ENCODE peak calls at places on chromosomes 11 and 22, in ten cellular contexts. N, U, Q, S, E, I, P, L, A and R are unnamed samples.

GRCh38 chr11:106399075-106399500 is 321.6 kb downstream of the AASDHPPT start:
- DNase-seq in N (peak), U (no peak), Q (peak), S (no peak), E (peak), I (peak), P (no peak), L (no peak), A (peak), R (no peak)

GRCh38 chr11:61955416-61956135 is 5.4 kb downstream of the BEST1 start:
- DNase-seq in N (peak), U (no peak), Q (no peak), S (no peak), E (peak), I (no peak), P (no peak), L (no peak), A (peak), R (no peak)

GRCh38 chr11:25242928-25243327 is 746.1 kb downstream of the LUZP2 start:
- DNase-seq in N (no peak), U (no peak), Q (no peak), S (no peak), E (no peak), I (no peak), P (no peak), L (no peak), A (no peak), R (no peak)

GRCh38 chr11:116454020-116454645 is 318.7 kb downstream of the BUD13 start:
- DNase-seq in N (peak), U (no peak), Q (no peak), S (peak), E (peak), I (peak), P (peak), L (no peak), A (peak), R (no peak)

GRCh38 chr11:45535033-45535432 is 130.4 kb downstream of the CHST1 start:
- DNase-seq in N (no peak), U (no peak), Q (no peak), S (no peak), E (no peak), I (no peak), P (no peak), L (no peak), A (no peak), R (no peak)

GRCh38 chr11:79438631-79439429 is 2.0 kb downstream of the TENM4 start:
- DNase-seq in N (no peak), U (no peak), Q (peak), S (no peak), E (peak), I (no peak), P (no peak), L (no peak), A (no peak), R (no peak)

GRCh38 chr22:43624144-43624998 is 187.7 kb downstream of the EFCAB6 start:
- DNase-seq in N (no peak), U (no peak), Q (no peak), S (no peak), E (no peak), I (peak), P (no peak), L (no peak), A (no peak), R (no peak)

GRCh38 chr11:65502852-65503603 is 4.2 kb downstream of the MALAT1 start:
- DNase-seq in N (no peak), U (no peak), Q (peak), S (no peak), E (no peak), I (peak), P (no peak), L (no peak), A (no peak), R (no peak)

GRCh38 chr11:86955111-86955673 is at the start of gene FZD4:
- DNase-seq in N (peak), U (no peak), Q (peak), S (peak), E (peak), I (peak), P (peak), L (peak), A (peak), R (no peak)

GRCh38 chr22:20979243-20979809 is 2.8 kb upstream of the LZTR1 start:
- DNase-seq in N (peak), U (peak), Q (peak), S (no peak), E (peak), I (peak), P (peak), L (peak), A (no peak), R (no peak)

GRCh38 chr11:3873712-3874349 is 18.4 kb downstream of the STIM1 start:
- DNase-seq in N (no peak), U (no peak), Q (no peak), S (no peak), E (no peak), I (no peak), P (no peak), L (no peak), A (no peak), R (no peak)

GRCh38 chr11:103228807-103229206 is 119.6 kb downstream of the DYNC2H1 start:
- DNase-seq in N (no peak), U (no peak), Q (no peak), S (no peak), E (peak), I (no peak), P (no peak), L (no peak), A (peak), R (no peak)

GRCh38 chr11:114274637-114275036 is 21.6 kb upstream of the NNMT start:
- DNase-seq in N (no peak), U (no peak), Q (no peak), S (no peak), E (no peak), I (no peak), P (no peak), L (no peak), A (no peak), R (no peak)